ENCODE peak calls at places on chromosomes 3 and 15, in eight cellular contexts. E is transverse colon; F is fibroblast of lung; Q is SJSA1; S is CD8-positive, alpha-beta T cell; N is tibial artery; W is cardiac muscle cell; H is neural progenitor cell. A is an unnamed sample.

GRCh38 chr3:73475717-73476116 is 149.0 kb downstream of the PDZRN3 start:
- DNase-seq in E (no peak), F (no peak), Q (no peak), S (no peak), N (no peak), W (no peak), H (no peak), A (no peak)

GRCh38 chr3:107100573-107100972 is 276.7 kb upstream of the CCDC54 start:
- DNase-seq in E (no peak), F (no peak), Q (no peak), S (no peak), N (no peak), W (no peak), H (no peak), A (no peak)

GRCh38 chr3:65328148-65328547 is 640.3 kb upstream of the ADAMTS9 start:
- DNase-seq in E (no peak), F (no peak), Q (no peak), S (no peak), N (no peak), W (no peak), H (no peak), A (no peak)

GRCh38 chr3:184042617-184043016 is 10.2 kb upstream of the HTR3C start:
- DNase-seq in E (no peak), F (no peak), Q (no peak), S (no peak), N (no peak), W (no peak), H (no peak), A (no peak)

GRCh38 chr3:25594007-25594502 is 70.7 kb downstream of the TOP2B start:
- DNase-seq in E (no peak), F (peak; percentile 78), Q (no peak), S (no peak), N (no peak), W (peak; percentile 88), H (peak; percentile 55), A (no peak)

GRCh38 chr15:59828871-59829270 is 139.8 kb upstream of the BNIP2 start:
- DNase-seq in E (no peak), F (no peak), Q (peak; percentile 69), S (no peak), N (no peak), W (no peak), H (no peak), A (no peak)

GRCh38 chr3:140527156-140527555 is 150.7 kb upstream of the TRIM42 start:
- DNase-seq in E (no peak), F (peak; percentile 32), Q (no peak), S (no peak), N (no peak), W (no peak), H (no peak), A (no peak)

GRCh38 chr3:131110087-131110486 is 83.4 kb downstream of the NEK11 start:
- DNase-seq in E (no peak), F (peak; percentile 94), Q (peak; percentile 60), S (no peak), N (no peak), W (peak; percentile 80), H (no peak), A (no peak)

GRCh38 chr3:182509312-182509711 is 284.0 kb upstream of the ATP11B start:
- DNase-seq in E (no peak), F (no peak), Q (no peak), S (no peak), N (no peak), W (no peak), H (no peak), A (no peak)

GRCh38 chr3:50483374-50483773 is 20.1 kb downstream of the CACNA2D2 start:
- DNase-seq in E (no peak), F (no peak), Q (no peak), S (no peak), N (no peak), W (no peak), H (no peak), A (no peak)

GRCh38 chr15:63805993-63806980 is 27.5 kb downstream of the HERC1 start:
- DNase-seq in E (no peak), F (no peak), Q (no peak), S (no peak), N (no peak), W (no peak), H (no peak), A (no peak)

GRCh38 chr15:56832125-56832524 is 86.3 kb upstream of the TCF12 start:
- DNase-seq in E (peak; percentile 58), F (no peak), Q (no peak), S (no peak), N (peak; percentile 86), W (peak; percentile 21), H (no peak), A (peak; percentile 73)

GRCh38 chr3:30493912-30494311 is 112.5 kb upstream of the TGFBR2 start:
- DNase-seq in E (no peak), F (peak; percentile 76), Q (no peak), S (no peak), N (no peak), W (peak; percentile 89), H (no peak), A (no peak)

GRCh38 chr3:181558870-181559269 is 152.9 kb upstream of the SOX2 start:
- DNase-seq in E (no peak), F (peak; percentile 58), Q (no peak), S (no peak), N (no peak), W (no peak), H (no peak), A (no peak)

GRCh38 chr15:49045691-49046112 is 544 bp downstream of the SECISBP2L start:
- DNase-seq in E (no peak), F (peak; percentile 61), Q (no peak), S (no peak), N (no peak), W (peak; percentile 52), H (peak; percentile 68), A (no peak)

GRCh38 chr3:127035672-127036071 is 52.8 kb downstream of the PLXNA1 start:
- DNase-seq in E (peak; percentile 91), F (peak; percentile 89), Q (no peak), S (no peak), N (peak; percentile 86), W (peak; percentile 91), H (no peak), A (peak; percentile 93)

GRCh38 chr15:87681054-87681453 is 575.5 kb downstream of the NTRK3 start:
- DNase-seq in E (no peak), F (no peak), Q (no peak), S (no peak), N (no peak), W (no peak), H (no peak), A (no peak)

GRCh38 chr3:138908815-138909214 is 38.1 kb downstream of the FOXL2 start:
- DNase-seq in E (no peak), F (no peak), Q (no peak), S (no peak), N (no peak), W (no peak), H (no peak), A (no peak)
- H3K4me3 ChIP-seq in E (no peak overlapping the region), F (no peak overlapping the region), Q (no peak overlapping the region), S (no peak overlapping the region), N (no peak overlapping the region), W (no peak overlapping the region), H (no peak overlapping the region), A (no peak overlapping the region)

DNA sequence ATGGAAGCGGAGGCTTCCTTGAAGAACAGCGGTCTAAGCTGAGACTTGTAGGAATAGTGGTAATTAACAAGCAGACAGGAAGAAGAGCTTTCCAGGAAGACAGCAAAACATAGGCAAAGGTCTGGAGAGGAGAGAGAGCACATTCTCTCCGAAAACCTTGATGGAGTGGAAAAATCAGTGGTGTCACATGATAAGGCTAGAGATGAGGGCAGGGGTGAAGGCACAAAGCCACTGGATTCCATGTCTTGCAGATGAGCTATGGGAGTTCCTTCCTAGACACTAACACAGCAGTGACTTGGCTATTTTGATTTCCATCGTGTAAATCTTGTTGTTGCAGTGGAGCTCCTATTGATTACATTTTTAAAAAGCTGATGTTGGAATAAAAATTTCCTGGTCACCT is 132.0 kb downstream of the MCTP2 start:
- DNase-seq in E (no peak), F (no peak), Q (no peak), S (no peak), N (no peak), W (no peak), H (no peak), A (no peak)
- H3K4me1 ChIP-seq in E (no peaks in the 10 kb centered on the region), F (no peaks in the 10 kb centered on the region), Q (no peaks in the 10 kb centered on the region), S (no peaks in the 10 kb centered on the region), N (no peaks in the 10 kb centered on the region), W (no peaks in the 10 kb centered on the region), H (no peaks in the 10 kb centered on the region), A (no peaks in the 10 kb centered on the region)

GRCh38 chr3:48011771-48012170 is 4.4 kb downstream of the MAP4 start:
- DNase-seq in E (no peak), F (no peak), Q (no peak), S (no peak), N (no peak), W (no peak), H (no peak), A (no peak)

GRCh38 chr3:48014358-48014757 is 1.9 kb downstream of the MAP4 start:
- DNase-seq in E (no peak), F (no peak), Q (no peak), S (no peak), N (no peak), W (peak; percentile 35), H (no peak), A (no peak)

GRCh38 chr3:48012659-48013058 is 3.6 kb downstream of the MAP4 start:
- DNase-seq in E (no peak), F (no peak), Q (no peak), S (no peak), N (no peak), W (no peak), H (no peak), A (no peak)

GRCh38 chr3:48015451-48016182 is 599 bp downstream of the MAP4 start:
- DNase-seq in E (no peak), F (peak; percentile 39), Q (no peak), S (no peak), N (no peak), W (peak; percentile 66), H (peak; percentile 6), A (no peak)

GRCh38 chr3:48013288-48013980 is 2.8 kb downstream of the MAP4 start:
- DNase-seq in E (no peak), F (peak; percentile 89), Q (no peak), S (no peak), N (no peak), W (peak; percentile 81), H (peak; percentile 13), A (no peak)
- H3K27ac ChIP-seq in E (peak overlapping the region; percentile 68), F (peak overlapping the region; percentile 33), Q (peak overlapping the region; percentile 28), S (no peak overlapping the region), N (peak overlapping the region; percentile 25), W (peak overlapping the region; percentile 56), H (no peak overlapping the region), A (no peak overlapping the region)

DNA sequence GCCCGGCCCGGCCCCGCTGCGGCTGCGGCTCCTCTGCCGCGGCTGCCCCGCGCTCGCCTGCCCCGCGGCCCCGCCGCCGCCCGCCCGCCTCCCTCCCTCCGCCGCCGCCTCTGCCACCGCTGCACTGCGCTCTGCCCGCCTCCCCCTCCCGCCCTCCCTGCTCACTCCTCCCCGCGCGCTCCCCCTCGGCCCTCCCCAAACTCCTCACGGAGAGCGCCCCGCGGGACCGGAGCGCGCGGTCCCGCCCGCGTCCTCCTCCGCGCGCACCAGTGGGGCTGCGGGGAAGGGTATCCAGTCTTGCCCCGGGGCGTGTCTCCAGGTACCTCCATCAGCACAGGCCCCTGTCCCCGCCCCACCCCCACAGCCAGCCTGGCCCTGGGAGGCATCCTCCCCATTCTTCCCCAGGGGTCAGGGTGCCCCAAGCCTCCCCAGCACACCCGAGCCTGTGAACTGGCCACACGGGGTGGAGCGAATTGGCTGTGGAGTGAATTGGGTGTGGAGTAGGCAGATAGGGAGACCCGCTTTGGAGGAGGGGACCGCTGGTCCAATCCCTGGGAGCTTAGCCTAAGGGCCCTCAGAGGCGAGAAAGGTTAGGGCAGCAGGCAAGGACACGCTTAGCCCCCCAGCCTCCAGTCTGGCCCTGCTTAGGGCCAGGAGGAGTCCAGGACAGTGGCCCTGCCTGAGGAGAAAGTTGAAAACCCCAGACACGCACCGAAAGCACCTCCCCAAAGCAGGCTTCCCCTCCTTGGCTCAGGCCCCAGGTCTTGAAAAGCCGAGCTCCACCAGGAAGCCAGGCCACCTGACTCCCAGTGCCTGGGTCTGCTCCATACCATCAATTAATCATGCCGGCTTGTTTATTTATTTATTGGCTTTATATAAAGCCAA is 107.8 kb upstream of the SLC6A11 start:
- DNase-seq in E (no peak), F (no peak), Q (no peak), S (no peak), N (no peak), W (no peak), H (peak; percentile 22), A (no peak)
- H3K4me3 ChIP-seq in E (no peak overlapping the region), F (no peak overlapping the region), Q (no peak overlapping the region), S (no peak overlapping the region), N (no peak overlapping the region), W (no peak overlapping the region), H (peak overlapping the region; percentile 63), A (no peak overlapping the region)